ENCODE peak calls at places on chromosomes 5 and 9, in four cellular contexts. One of them, this sample, is unnamed.

GRCh38 chr5:123951204-123951977 is 439.4 kb downstream of the CSNK1G3 start:
- DNase-seq in astrocyte of the spinal cord: peak; percentile 98
- DNase-seq in fibroblast of mammary gland: peak; percentile 98
- DNase-seq in RWPE1: peak; percentile 86
- DNase-seq in this sample: no peak

GRCh38 chr5:122726990-122727616 is 47.8 kb upstream of the SNX2 start:
- DNase-seq in astrocyte of the spinal cord: peak; percentile 76
- DNase-seq in fibroblast of mammary gland: peak; percentile 57
- DNase-seq in RWPE1: peak; percentile 87
- DNase-seq in this sample: peak; percentile 42

GRCh38 chr9:77756449-77756848 is 108.3 kb upstream of the GNA14 start:
- DNase-seq in astrocyte of the spinal cord: no peak
- DNase-seq in fibroblast of mammary gland: no peak
- DNase-seq in RWPE1: no peak
- DNase-seq in this sample: no peak

GRCh38 chr9:138024131-138024530 is 146.5 kb downstream of the CACNA1B start:
- DNase-seq in astrocyte of the spinal cord: no peak
- DNase-seq in fibroblast of mammary gland: no peak
- DNase-seq in RWPE1: no peak
- DNase-seq in this sample: no peak

GRCh38 chr5:94702729-94703128 is 84.3 kb downstream of the SLF1 start:
- DNase-seq in astrocyte of the spinal cord: no peak
- DNase-seq in fibroblast of mammary gland: no peak
- DNase-seq in RWPE1: no peak
- DNase-seq in this sample: no peak

GRCh38 chr5:73448072-73448432 is 525 bp downstream of the FOXD1 start:
- DNase-seq in astrocyte of the spinal cord: no peak
- DNase-seq in fibroblast of mammary gland: no peak
- DNase-seq in RWPE1: no peak
- DNase-seq in this sample: no peak

GRCh38 chr5:76855961-76856360 is 6.1 kb downstream of the S100Z start:
- DNase-seq in astrocyte of the spinal cord: no peak
- DNase-seq in fibroblast of mammary gland: no peak
- DNase-seq in RWPE1: no peak
- DNase-seq in this sample: no peak

GRCh38 chr9:96317335-96317980 is 15.5 kb upstream of the HSD17B3 start:
- DNase-seq in astrocyte of the spinal cord: peak; percentile 69
- DNase-seq in fibroblast of mammary gland: peak; percentile 72
- DNase-seq in RWPE1: peak; percentile 81
- DNase-seq in this sample: peak; percentile 65

GRCh38 chr9:98607152-98607551 is 101.6 kb downstream of the GABBR2 start:
- DNase-seq in astrocyte of the spinal cord: no peak
- DNase-seq in fibroblast of mammary gland: no peak
- DNase-seq in RWPE1: no peak
- DNase-seq in this sample: no peak

GRCh38 chr9:81083062-81083461 is 606.3 kb downstream of the TLE1 start:
- DNase-seq in astrocyte of the spinal cord: peak; percentile 40
- DNase-seq in fibroblast of mammary gland: peak; percentile 6
- DNase-seq in RWPE1: no peak
- DNase-seq in this sample: no peak

GRCh38 chr9:98310752-98311392 is 55.4 kb upstream of the TBC1D2 start:
- DNase-seq in astrocyte of the spinal cord: no peak
- DNase-seq in fibroblast of mammary gland: peak; percentile 47
- DNase-seq in RWPE1: no peak
- DNase-seq in this sample: no peak

GRCh38 chr5:55860268-55860667 is 9.1 kb downstream of the IL31RA start:
- DNase-seq in astrocyte of the spinal cord: no peak
- DNase-seq in fibroblast of mammary gland: no peak
- DNase-seq in RWPE1: no peak
- DNase-seq in this sample: no peak

GRCh38 chr5:118029807-118030206 is 958.5 kb downstream of the DTWD2 start:
- DNase-seq in astrocyte of the spinal cord: no peak
- DNase-seq in fibroblast of mammary gland: no peak
- DNase-seq in RWPE1: no peak
- DNase-seq in this sample: no peak

GRCh38 chr9:122191519-122191918 is 31.8 kb downstream of the MORN5 start:
- DNase-seq in astrocyte of the spinal cord: no peak
- DNase-seq in fibroblast of mammary gland: no peak
- DNase-seq in RWPE1: no peak
- DNase-seq in this sample: no peak

GRCh38 chr5:171999877-172000276 is 6.6 kb downstream of the FBXW11 start:
- DNase-seq in astrocyte of the spinal cord: no peak
- DNase-seq in fibroblast of mammary gland: no peak
- DNase-seq in RWPE1: no peak
- DNase-seq in this sample: no peak

GRCh38 chr5:149358294-149358651 is 427 bp downstream of the PCYOX1L start:
- DNase-seq in astrocyte of the spinal cord: no peak
- DNase-seq in fibroblast of mammary gland: no peak
- DNase-seq in RWPE1: no peak
- DNase-seq in this sample: no peak

GRCh38 chr9:93096131-93096802 is at the start of gene CARD19:
- DNase-seq in astrocyte of the spinal cord: peak; percentile 34
- DNase-seq in fibroblast of mammary gland: no peak
- DNase-seq in RWPE1: peak; percentile 69
- DNase-seq in this sample: no peak

GRCh38 chr9:93673271-93673843 is 97.0 kb downstream of the PHF2 start:
- DNase-seq in astrocyte of the spinal cord: no peak
- DNase-seq in fibroblast of mammary gland: peak; percentile 13
- DNase-seq in RWPE1: no peak
- DNase-seq in this sample: no peak

GRCh38 chr5:115342593-115343377 is 46.3 kb upstream of the CCDC112 start:
- DNase-seq in astrocyte of the spinal cord: no peak
- DNase-seq in fibroblast of mammary gland: no peak
- DNase-seq in RWPE1: no peak
- DNase-seq in this sample: no peak

GRCh38 chr5:119397518-119398380 is 41.9 kb downstream of the TNFAIP8 start:
- DNase-seq in astrocyte of the spinal cord: peak; percentile 76
- DNase-seq in fibroblast of mammary gland: peak; percentile 83
- DNase-seq in RWPE1: peak; percentile 73
- DNase-seq in this sample: peak; percentile 16

GRCh38 chr5:119402081-119402480 is 46.3 kb downstream of the TNFAIP8 start:
- DNase-seq in astrocyte of the spinal cord: no peak
- DNase-seq in fibroblast of mammary gland: no peak
- DNase-seq in RWPE1: no peak
- DNase-seq in this sample: no peak

GRCh38 chr5:119398713-119399492 is 43.1 kb downstream of the TNFAIP8 start:
- DNase-seq in astrocyte of the spinal cord: no peak
- DNase-seq in fibroblast of mammary gland: no peak
- DNase-seq in RWPE1: no peak
- DNase-seq in this sample: no peak

GRCh38 chr5:119402555-119402954 is 46.7 kb downstream of the TNFAIP8 start:
- DNase-seq in astrocyte of the spinal cord: no peak
- DNase-seq in fibroblast of mammary gland: no peak
- DNase-seq in RWPE1: no peak
- DNase-seq in this sample: no peak

GRCh38 chr5:119400248-119400647 is 44.4 kb downstream of the TNFAIP8 start:
- DNase-seq in astrocyte of the spinal cord: no peak
- DNase-seq in fibroblast of mammary gland: no peak
- DNase-seq in RWPE1: peak; percentile 54
- DNase-seq in this sample: no peak
- TF ChIP-seq CTCF in astrocyte of the spinal cord: no peak
- TF ChIP-seq CTCF in fibroblast of mammary gland: no peak
- TF ChIP-seq CTCF in RWPE1: no peak
- TF ChIP-seq CTCF in this sample: no peak

DNA sequence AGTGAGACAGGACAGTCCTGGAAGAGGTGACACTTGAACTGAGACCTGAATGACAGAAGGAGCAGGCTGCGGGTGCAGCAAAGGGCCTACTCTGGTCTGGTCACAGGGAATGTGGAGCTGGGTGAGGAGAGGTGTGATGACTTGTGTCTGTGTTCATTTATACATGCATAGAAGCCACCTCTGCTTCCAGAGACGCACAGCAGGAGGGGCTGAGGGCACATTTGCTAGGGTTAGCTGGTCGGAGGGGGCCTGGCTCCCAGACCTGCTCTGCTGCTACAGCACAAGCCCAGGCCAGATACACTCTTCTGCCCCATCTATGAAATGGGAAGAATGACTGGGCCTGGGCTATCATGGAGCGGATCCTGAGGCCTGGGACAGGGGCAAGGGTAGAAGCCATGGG is 15.6 kb downstream of the UNC5A start:
- DNase-seq in astrocyte of the spinal cord: no peak
- DNase-seq in fibroblast of mammary gland: no peak
- DNase-seq in RWPE1: no peak
- DNase-seq in this sample: no peak
- TF ChIP-seq CTCF in astrocyte of the spinal cord: no peak
- TF ChIP-seq CTCF in fibroblast of mammary gland: no peak
- TF ChIP-seq CTCF in RWPE1: no peak
- TF ChIP-seq CTCF in this sample: no peak

GRCh38 chr9:7318920-7319319 is 480.7 kb downstream of the DMAC1 start:
- DNase-seq in astrocyte of the spinal cord: no peak
- DNase-seq in fibroblast of mammary gland: no peak
- DNase-seq in RWPE1: no peak
- DNase-seq in this sample: no peak
- TF ChIP-seq CTCF in astrocyte of the spinal cord: no peak
- TF ChIP-seq CTCF in fibroblast of mammary gland: no peak
- TF ChIP-seq CTCF in RWPE1: no peak
- TF ChIP-seq CTCF in this sample: no peak

GRCh38 chr5:435961-436640 is 6.9 kb upstream of the EXOC3 start:
- DNase-seq in astrocyte of the spinal cord: no peak
- DNase-seq in fibroblast of mammary gland: peak; percentile 35
- DNase-seq in RWPE1: peak; percentile 43
- DNase-seq in this sample: no peak
- TF ChIP-seq CTCF in astrocyte of the spinal cord: peak; percentile 58
- TF ChIP-seq CTCF in fibroblast of mammary gland: peak; percentile 35
- TF ChIP-seq CTCF in RWPE1: peak; percentile 34
- TF ChIP-seq CTCF in this sample: no peak

GRCh38 chr5:66741394-66741793 is 145.2 kb downstream of the MAST4 start:
- DNase-seq in astrocyte of the spinal cord: no peak
- DNase-seq in fibroblast of mammary gland: no peak
- DNase-seq in RWPE1: no peak
- DNase-seq in this sample: no peak

GRCh38 chr5:66744040-66744439 is 147.8 kb downstream of the MAST4 start:
- DNase-seq in astrocyte of the spinal cord: peak; percentile 39
- DNase-seq in fibroblast of mammary gland: peak; percentile 24
- DNase-seq in RWPE1: peak; percentile 18
- DNase-seq in this sample: no peak

GRCh38 chr5:66743344-66743743 is 147.2 kb downstream of the MAST4 start:
- DNase-seq in astrocyte of the spinal cord: no peak
- DNase-seq in fibroblast of mammary gland: no peak
- DNase-seq in RWPE1: no peak
- DNase-seq in this sample: no peak

GRCh38 chr5:66742896-66743247 is 146.7 kb downstream of the MAST4 start:
- DNase-seq in astrocyte of the spinal cord: no peak
- DNase-seq in fibroblast of mammary gland: no peak
- DNase-seq in RWPE1: no peak
- DNase-seq in this sample: no peak

GRCh38 chr5:66742083-66742895 is 146.1 kb downstream of the MAST4 start:
- DNase-seq in astrocyte of the spinal cord: no peak
- DNase-seq in fibroblast of mammary gland: no peak
- DNase-seq in RWPE1: no peak
- DNase-seq in this sample: no peak
- TF ChIP-seq CTCF in astrocyte of the spinal cord: peak; percentile 31
- TF ChIP-seq CTCF in fibroblast of mammary gland: peak; percentile 12
- TF ChIP-seq CTCF in RWPE1: no peak
- TF ChIP-seq CTCF in this sample: no peak

DNA sequence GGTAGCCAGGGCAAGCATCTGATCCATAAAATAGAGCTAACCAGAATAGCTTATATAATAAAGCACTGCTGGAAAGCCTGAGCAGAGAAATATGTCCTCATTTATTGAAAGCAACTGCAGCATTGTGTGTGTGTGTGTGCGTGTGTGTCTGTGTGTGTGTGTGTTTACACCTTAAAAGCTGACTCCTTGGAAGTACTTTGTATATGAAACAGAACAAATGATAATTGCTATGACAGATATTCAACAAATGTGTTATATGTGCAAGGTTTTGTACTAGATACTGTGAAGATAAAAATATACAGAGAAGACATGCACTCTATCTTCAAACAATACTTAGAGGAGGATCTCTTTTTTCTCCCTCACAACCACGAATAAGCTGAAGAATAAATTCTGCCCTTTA is 22.0 kb upstream of the IFNE start:
- DNase-seq in astrocyte of the spinal cord: no peak
- DNase-seq in fibroblast of mammary gland: no peak
- DNase-seq in RWPE1: no peak
- DNase-seq in this sample: no peak
- TF ChIP-seq CTCF in astrocyte of the spinal cord: no peak
- TF ChIP-seq CTCF in fibroblast of mammary gland: no peak
- TF ChIP-seq CTCF in RWPE1: no peak
- TF ChIP-seq CTCF in this sample: no peak

GRCh38 chr5:135195267-135195603 is 161.2 kb upstream of the PITX1 start:
- DNase-seq in astrocyte of the spinal cord: peak; percentile 30
- DNase-seq in fibroblast of mammary gland: peak; percentile 27
- DNase-seq in RWPE1: no peak
- DNase-seq in this sample: no peak

GRCh38 chr5:135194126-135194488 is 160.1 kb upstream of the PITX1 start:
- DNase-seq in astrocyte of the spinal cord: no peak
- DNase-seq in fibroblast of mammary gland: no peak
- DNase-seq in RWPE1: no peak
- DNase-seq in this sample: no peak

GRCh38 chr5:135196483-135196882 is 162.5 kb upstream of the PITX1 start:
- DNase-seq in astrocyte of the spinal cord: no peak
- DNase-seq in fibroblast of mammary gland: no peak
- DNase-seq in RWPE1: no peak
- DNase-seq in this sample: no peak

GRCh38 chr5:135193213-135194125 is 159.4 kb upstream of the PITX1 start:
- DNase-seq in astrocyte of the spinal cord: peak; percentile 75
- DNase-seq in fibroblast of mammary gland: peak; percentile 56
- DNase-seq in RWPE1: no peak
- DNase-seq in this sample: no peak

GRCh38 chr5:135194573-135195266 is 160.7 kb upstream of the PITX1 start:
- DNase-seq in astrocyte of the spinal cord: peak; percentile 26
- DNase-seq in fibroblast of mammary gland: peak; percentile 46
- DNase-seq in RWPE1: no peak
- DNase-seq in this sample: no peak
- TF ChIP-seq CTCF in astrocyte of the spinal cord: no peak
- TF ChIP-seq CTCF in fibroblast of mammary gland: no peak
- TF ChIP-seq CTCF in RWPE1: no peak
- TF ChIP-seq CTCF in this sample: no peak

GRCh38 chr5:139268364-139269202 is 25.0 kb upstream of the MATR3 start:
- DNase-seq in astrocyte of the spinal cord: no peak
- DNase-seq in fibroblast of mammary gland: no peak
- DNase-seq in RWPE1: no peak
- DNase-seq in this sample: no peak
- TF ChIP-seq CTCF in astrocyte of the spinal cord: no peak
- TF ChIP-seq CTCF in fibroblast of mammary gland: no peak
- TF ChIP-seq CTCF in RWPE1: no peak
- TF ChIP-seq CTCF in this sample: no peak

GRCh38 chr5:154505567-154505966 is 27.5 kb upstream of the HAND1 start:
- DNase-seq in astrocyte of the spinal cord: no peak
- DNase-seq in fibroblast of mammary gland: no peak
- DNase-seq in RWPE1: no peak
- DNase-seq in this sample: no peak
- TF ChIP-seq CTCF in astrocyte of the spinal cord: no peak
- TF ChIP-seq CTCF in fibroblast of mammary gland: no peak
- TF ChIP-seq CTCF in RWPE1: no peak
- TF ChIP-seq CTCF in this sample: no peak

This sample was measured in GM13976.